ENCODE peak calls at places on chromosome 19, in five cellular contexts. One of them, this sample, is unnamed.

GRCh38 chr19:9941236-9941635 is 4.9 kb upstream of the OLFM2 start:
- DNase-seq in CD4-positive, alpha-beta T cell: no peak
- DNase-seq in adrenal gland: no peak
- DNase-seq in astrocyte of the cerebellum: no peak
- DNase-seq in heart left ventricle: no peak
- DNase-seq in this sample: no peak

GRCh38 chr19:53131732-53132131 is 978 bp downstream of the ZNF415 start:
- DNase-seq in astrocyte of the cerebellum: no peak
- DNase-seq in heart left ventricle: no peak
- DNase-seq in CD4-positive, alpha-beta T cell: no peak
- DNase-seq in adrenal gland: no peak
- DNase-seq in this sample: no peak

GRCh38 chr19:32177686-32178085 is 167.7 kb upstream of the ZNF507 start:
- DNase-seq in heart left ventricle: no peak
- DNase-seq in adrenal gland: no peak
- DNase-seq in astrocyte of the cerebellum: no peak
- DNase-seq in CD4-positive, alpha-beta T cell: no peak
- DNase-seq in this sample: no peak

GRCh38 chr19:4652075-4652474 is 12.8 kb downstream of the TNFAIP8L1 start:
- DNase-seq in adrenal gland: no peak
- DNase-seq in heart left ventricle: no peak
- DNase-seq in astrocyte of the cerebellum: no peak
- DNase-seq in CD4-positive, alpha-beta T cell: no peak
- DNase-seq in this sample: no peak

GRCh38 chr19:8089664-8090601 is 37.4 kb downstream of the CCL25 start:
- DNase-seq in CD4-positive, alpha-beta T cell: no peak
- DNase-seq in heart left ventricle: no peak
- DNase-seq in astrocyte of the cerebellum: no peak
- DNase-seq in adrenal gland: no peak
- DNase-seq in this sample: no peak

GRCh38 chr19:33413426-33413725 is 39.9 kb downstream of the CEBPG start:
- DNase-seq in adrenal gland: no peak
- DNase-seq in astrocyte of the cerebellum: no peak
- DNase-seq in CD4-positive, alpha-beta T cell: no peak
- DNase-seq in heart left ventricle: no peak
- DNase-seq in this sample: no peak

GRCh38 chr19:53467138-53467502 is 413 bp upstream of the ZNF813 start:
- DNase-seq in heart left ventricle: no peak
- DNase-seq in adrenal gland: no peak
- DNase-seq in CD4-positive, alpha-beta T cell: no peak
- DNase-seq in astrocyte of the cerebellum: no peak
- DNase-seq in this sample: no peak

GRCh38 chr19:5520501-5520900 is 47.3 kb downstream of the TINCR start:
- DNase-seq in astrocyte of the cerebellum: no peak
- DNase-seq in adrenal gland: no peak
- DNase-seq in heart left ventricle: no peak
- DNase-seq in CD4-positive, alpha-beta T cell: no peak
- DNase-seq in this sample: no peak

GRCh38 chr19:18292810-18293641 is 11.6 kb upstream of the JUND start:
- DNase-seq in astrocyte of the cerebellum: no peak
- DNase-seq in CD4-positive, alpha-beta T cell: no peak
- DNase-seq in heart left ventricle: peak
- DNase-seq in adrenal gland: peak
- DNase-seq in this sample: no peak

GRCh38 chr19:52648336-52648990 is 10.3 kb upstream of the ZNF83 start:
- DNase-seq in CD4-positive, alpha-beta T cell: no peak
- DNase-seq in adrenal gland: no peak
- DNase-seq in heart left ventricle: no peak
- DNase-seq in astrocyte of the cerebellum: peak
- DNase-seq in this sample: no peak

GRCh38 chr19:39671739-39672363 is 16.1 kb downstream of the LGALS16 start:
- DNase-seq in adrenal gland: peak
- DNase-seq in CD4-positive, alpha-beta T cell: peak
- DNase-seq in heart left ventricle: no peak
- DNase-seq in astrocyte of the cerebellum: peak
- DNase-seq in this sample: no peak

GRCh38 chr19:39516270-39516669 is 1.3 kb downstream of the SELENOV start:
- DNase-seq in CD4-positive, alpha-beta T cell: no peak
- DNase-seq in adrenal gland: no peak
- DNase-seq in heart left ventricle: no peak
- DNase-seq in astrocyte of the cerebellum: no peak
- DNase-seq in this sample: peak

GRCh38 chr19:46728208-46728607 is 11.3 kb upstream of the PRKD2 start:
- DNase-seq in CD4-positive, alpha-beta T cell: no peak
- DNase-seq in adrenal gland: peak
- DNase-seq in astrocyte of the cerebellum: no peak
- DNase-seq in heart left ventricle: peak
- DNase-seq in this sample: no peak

GRCh38 chr19:47122359-47123335 is 8.0 kb upstream of the SAE1 start:
- DNase-seq in adrenal gland: no peak
- DNase-seq in heart left ventricle: no peak
- DNase-seq in astrocyte of the cerebellum: no peak
- DNase-seq in CD4-positive, alpha-beta T cell: no peak
- DNase-seq in this sample: no peak

GRCh38 chr19:1068111-1069001 is 1.4 kb downstream of the ARHGAP45 start:
- DNase-seq in astrocyte of the cerebellum: no peak
- DNase-seq in heart left ventricle: peak
- DNase-seq in CD4-positive, alpha-beta T cell: peak
- DNase-seq in adrenal gland: no peak
- DNase-seq in this sample: peak

GRCh38 chr19:17405250-17406038 is at the start of gene BST2:
- DNase-seq in astrocyte of the cerebellum: no peak
- DNase-seq in CD4-positive, alpha-beta T cell: peak
- DNase-seq in heart left ventricle: peak
- DNase-seq in adrenal gland: peak
- DNase-seq in this sample: no peak

GRCh38 chr19:22628401-22628800 is 5.7 kb upstream of the ZNF492 start:
- DNase-seq in heart left ventricle: no peak
- DNase-seq in CD4-positive, alpha-beta T cell: no peak
- DNase-seq in astrocyte of the cerebellum: no peak
- DNase-seq in adrenal gland: no peak
- DNase-seq in this sample: no peak

GRCh38 chr19:4539697-4540581 is at the start of gene LRG1:
- DNase-seq in heart left ventricle: no peak
- DNase-seq in adrenal gland: peak
- DNase-seq in CD4-positive, alpha-beta T cell: no peak
- DNase-seq in astrocyte of the cerebellum: no peak
- DNase-seq in this sample: no peak

GRCh38 chr19:33410915-33411401 is 37.4 kb downstream of the CEBPG start:
- DNase-seq in astrocyte of the cerebellum: no peak
- DNase-seq in heart left ventricle: no peak
- DNase-seq in adrenal gland: peak
- DNase-seq in CD4-positive, alpha-beta T cell: no peak
- DNase-seq in this sample: no peak

GRCh38 chr19:35740108-35740422 is 2.2 kb downstream of the IGFLR1 start:
- DNase-seq in astrocyte of the cerebellum: no peak
- DNase-seq in adrenal gland: no peak
- DNase-seq in CD4-positive, alpha-beta T cell: no peak
- DNase-seq in heart left ventricle: no peak
- DNase-seq in this sample: no peak

GRCh38 chr19:29129148-29129547 is 83.8 kb downstream of the UQCRFS1 start:
- DNase-seq in astrocyte of the cerebellum: no peak
- DNase-seq in adrenal gland: no peak
- DNase-seq in heart left ventricle: no peak
- DNase-seq in CD4-positive, alpha-beta T cell: no peak
- DNase-seq in this sample: no peak

GRCh38 chr19:37992761-37993160 is 85.8 kb downstream of the SIPA1L3 start:
- DNase-seq in adrenal gland: no peak
- DNase-seq in CD4-positive, alpha-beta T cell: no peak
- DNase-seq in astrocyte of the cerebellum: no peak
- DNase-seq in heart left ventricle: no peak
- DNase-seq in this sample: no peak

GRCh38 chr19:41945135-41945766 is 13.9 kb downstream of the RABAC1 start:
- DNase-seq in astrocyte of the cerebellum: no peak
- DNase-seq in adrenal gland: peak
- DNase-seq in CD4-positive, alpha-beta T cell: peak
- DNase-seq in heart left ventricle: no peak
- DNase-seq in this sample: no peak

GRCh38 chr19:38606131-38606530 is 11.6 kb downstream of the MAP4K1 start:
- DNase-seq in heart left ventricle: no peak
- DNase-seq in astrocyte of the cerebellum: no peak
- DNase-seq in adrenal gland: no peak
- DNase-seq in CD4-positive, alpha-beta T cell: no peak
- DNase-seq in this sample: no peak

GRCh38 chr19:28563964-28564914 is 648.7 kb downstream of the UQCRFS1 start:
- DNase-seq in astrocyte of the cerebellum: no peak
- DNase-seq in adrenal gland: no peak
- DNase-seq in heart left ventricle: no peak
- DNase-seq in CD4-positive, alpha-beta T cell: no peak
- DNase-seq in this sample: no peak

GRCh38 chr19:13969897-13970296 is 17.6 kb downstream of the DCAF15 start:
- DNase-seq in adrenal gland: no peak
- DNase-seq in heart left ventricle: no peak
- DNase-seq in astrocyte of the cerebellum: no peak
- DNase-seq in CD4-positive, alpha-beta T cell: no peak
- DNase-seq in this sample: no peak
- TF ChIP-seq CTCF in adrenal gland: no peak
- TF ChIP-seq CTCF in heart left ventricle: no peak
- TF ChIP-seq CTCF in astrocyte of the cerebellum: no peak
- TF ChIP-seq CTCF in CD4-positive, alpha-beta T cell: no peak
- TF ChIP-seq CTCF in this sample: no peak

GRCh38 chr19:6632002-6632621 is 37.8 kb downstream of the TNFSF14 start:
- DNase-seq in adrenal gland: peak
- DNase-seq in CD4-positive, alpha-beta T cell: peak
- DNase-seq in heart left ventricle: peak
- DNase-seq in astrocyte of the cerebellum: peak
- DNase-seq in this sample: no peak
- TF ChIP-seq CTCF in adrenal gland: peak
- TF ChIP-seq CTCF in CD4-positive, alpha-beta T cell: peak
- TF ChIP-seq CTCF in heart left ventricle: peak
- TF ChIP-seq CTCF in astrocyte of the cerebellum: peak
- TF ChIP-seq CTCF in this sample: peak

GRCh38 chr19:58516964-58517833 is 2.4 kb downstream of the ZBTB45 start:
- DNase-seq in CD4-positive, alpha-beta T cell: no peak
- DNase-seq in astrocyte of the cerebellum: no peak
- DNase-seq in heart left ventricle: no peak
- DNase-seq in adrenal gland: no peak
- DNase-seq in this sample: no peak
- TF ChIP-seq CTCF in CD4-positive, alpha-beta T cell: peak
- TF ChIP-seq CTCF in astrocyte of the cerebellum: no peak
- TF ChIP-seq CTCF in heart left ventricle: no peak
- TF ChIP-seq CTCF in adrenal gland: no peak
- TF ChIP-seq CTCF in this sample: no peak

GRCh38 chr19:48506138-48506733 is 5.4 kb downstream of the LMTK3 start:
- DNase-seq in adrenal gland: no peak
- DNase-seq in heart left ventricle: no peak
- DNase-seq in astrocyte of the cerebellum: no peak
- DNase-seq in CD4-positive, alpha-beta T cell: no peak
- DNase-seq in this sample: no peak
- TF ChIP-seq CTCF in adrenal gland: peak
- TF ChIP-seq CTCF in heart left ventricle: peak
- TF ChIP-seq CTCF in astrocyte of the cerebellum: peak
- TF ChIP-seq CTCF in CD4-positive, alpha-beta T cell: peak
- TF ChIP-seq CTCF in this sample: peak

GRCh38 chr19:23817519-23817918 is 58.8 kb upstream of the ZNF681 start:
- DNase-seq in adrenal gland: peak
- DNase-seq in CD4-positive, alpha-beta T cell: peak
- DNase-seq in astrocyte of the cerebellum: no peak
- DNase-seq in heart left ventricle: no peak
- DNase-seq in this sample: no peak
- TF ChIP-seq CTCF in adrenal gland: peak
- TF ChIP-seq CTCF in CD4-positive, alpha-beta T cell: peak
- TF ChIP-seq CTCF in astrocyte of the cerebellum: peak
- TF ChIP-seq CTCF in heart left ventricle: peak
- TF ChIP-seq CTCF in this sample: peak

DNA sequence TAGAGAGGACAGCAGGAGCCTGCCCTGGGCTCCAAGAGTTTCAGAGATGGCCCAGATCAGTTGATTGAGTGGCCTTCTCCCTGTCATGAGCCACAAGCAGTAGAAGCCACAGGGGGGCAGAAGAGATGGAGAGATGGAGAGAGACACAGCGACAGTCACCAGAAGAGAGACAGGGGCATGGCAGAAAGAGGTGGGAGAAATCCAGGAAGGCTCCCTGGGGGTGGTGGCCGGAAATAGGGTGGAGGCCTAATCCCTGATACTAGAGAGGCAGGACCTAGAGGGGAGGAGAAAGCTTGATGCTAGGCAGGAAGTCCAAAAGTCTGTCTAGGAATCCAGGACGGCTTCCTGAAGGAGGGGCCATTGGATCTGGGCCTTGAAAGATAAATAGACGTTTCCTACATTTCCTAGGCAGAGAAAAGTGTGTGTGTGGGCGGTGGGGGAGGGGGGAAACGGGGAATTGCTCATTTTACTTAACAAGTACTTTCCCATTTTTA is 9.6 kb upstream of the TPM4 start:
- DNase-seq in heart left ventricle: no peak
- DNase-seq in CD4-positive, alpha-beta T cell: peak
- DNase-seq in astrocyte of the cerebellum: no peak
- DNase-seq in adrenal gland: peak
- DNase-seq in this sample: no peak
- TF ChIP-seq CTCF in heart left ventricle: no peak
- TF ChIP-seq CTCF in CD4-positive, alpha-beta T cell: peak
- TF ChIP-seq CTCF in astrocyte of the cerebellum: peak
- TF ChIP-seq CTCF in adrenal gland: no peak
- TF ChIP-seq CTCF in this sample: peak

GRCh38 chr19:12140545-12141404 is 625 bp upstream of the ZNF20 start:
- DNase-seq in adrenal gland: peak
- DNase-seq in CD4-positive, alpha-beta T cell: peak
- DNase-seq in astrocyte of the cerebellum: peak
- DNase-seq in heart left ventricle: peak
- DNase-seq in this sample: no peak
- TF ChIP-seq CTCF in adrenal gland: peak
- TF ChIP-seq CTCF in CD4-positive, alpha-beta T cell: peak
- TF ChIP-seq CTCF in astrocyte of the cerebellum: peak
- TF ChIP-seq CTCF in heart left ventricle: peak
- TF ChIP-seq CTCF in this sample: peak

This sample was measured in chondrocyte.